ENCODE peak calls at places on chromosomes 12 and 14, in four cellular contexts. One of them, this sample, is unnamed.
A peak's percentile ranks its signal among the peaks of the same experiment; 100 is the strongest.

GRCh38 chr14:91029451-91030217 is 30.8 kb downstream of the RPS6KA5 start:
- DNase-seq in foreskin fibroblast: no peak
- DNase-seq in T-helper 1 cell: peak; percentile 15
- DNase-seq in posterior vena cava: no peak
- DNase-seq in this sample: no peak

GRCh38 chr12:131063427-131063826 is 109.7 kb downstream of the ADGRD1 start:
- DNase-seq in foreskin fibroblast: no peak
- DNase-seq in T-helper 1 cell: no peak
- DNase-seq in posterior vena cava: no peak
- DNase-seq in this sample: no peak

GRCh38 chr12:5503774-5504173 is 71.9 kb downstream of the NTF3 start:
- DNase-seq in foreskin fibroblast: no peak
- DNase-seq in T-helper 1 cell: no peak
- DNase-seq in posterior vena cava: no peak
- DNase-seq in this sample: no peak

GRCh38 chr12:31589582-31589895 is 1.4 kb downstream of the DENND5B start:
- DNase-seq in foreskin fibroblast: peak; percentile 0
- DNase-seq in T-helper 1 cell: peak; percentile 24
- DNase-seq in posterior vena cava: no peak
- DNase-seq in this sample: no peak

GRCh38 chr14:71142375-71143038 is 235.2 kb downstream of the PCNX1 start:
- DNase-seq in foreskin fibroblast: peak; percentile 90
- DNase-seq in T-helper 1 cell: peak; percentile 91
- DNase-seq in posterior vena cava: no peak
- DNase-seq in this sample: peak; percentile 30

GRCh38 chr14:82872494-82872893 is 1338.8 kb upstream of the SEL1L start:
- DNase-seq in foreskin fibroblast: no peak
- DNase-seq in T-helper 1 cell: no peak
- DNase-seq in posterior vena cava: no peak
- DNase-seq in this sample: no peak

GRCh38 chr14:37171678-37172023 is 755 bp downstream of the SLC25A21 start:
- DNase-seq in foreskin fibroblast: no peak
- DNase-seq in T-helper 1 cell: no peak
- DNase-seq in posterior vena cava: no peak
- DNase-seq in this sample: no peak

GRCh38 chr12:106173442-106173841 is 34.7 kb upstream of the NUAK1 start:
- DNase-seq in foreskin fibroblast: no peak
- DNase-seq in T-helper 1 cell: no peak
- DNase-seq in posterior vena cava: no peak
- DNase-seq in this sample: no peak

GRCh38 chr12:130041983-130042812 is 120.1 kb upstream of the FZD10 start:
- DNase-seq in foreskin fibroblast: no peak
- DNase-seq in T-helper 1 cell: no peak
- DNase-seq in posterior vena cava: peak; percentile 88
- DNase-seq in this sample: no peak

GRCh38 chr12:122495258-122495657 is 5.5 kb downstream of the ZCCHC8 start:
- DNase-seq in foreskin fibroblast: no peak
- DNase-seq in T-helper 1 cell: no peak
- DNase-seq in posterior vena cava: no peak
- DNase-seq in this sample: no peak

GRCh38 chr12:20646239-20646827 is 48.8 kb upstream of the SLCO1C1 start:
- DNase-seq in foreskin fibroblast: peak; percentile 1
- DNase-seq in T-helper 1 cell: no peak
- DNase-seq in posterior vena cava: no peak
- DNase-seq in this sample: no peak

GRCh38 chr12:47277972-47278448 is 198.3 kb upstream of the AMIGO2 start:
- DNase-seq in foreskin fibroblast: peak; percentile 81
- DNase-seq in T-helper 1 cell: peak; percentile 23
- DNase-seq in posterior vena cava: no peak
- DNase-seq in this sample: no peak

GRCh38 chr14:71355324-71356201 is 448.3 kb downstream of the PCNX1 start:
- DNase-seq in foreskin fibroblast: no peak
- DNase-seq in T-helper 1 cell: no peak
- DNase-seq in posterior vena cava: no peak
- DNase-seq in this sample: no peak

GRCh38 chr14:23182372-23183014 is 967 bp downstream of the SLC7A8 start:
- DNase-seq in foreskin fibroblast: no peak
- DNase-seq in T-helper 1 cell: no peak
- DNase-seq in posterior vena cava: no peak
- DNase-seq in this sample: no peak

GRCh38 chr14:92487513-92488133 is 26.0 kb upstream of the RIN3 start:
- DNase-seq in foreskin fibroblast: no peak
- DNase-seq in T-helper 1 cell: no peak
- DNase-seq in posterior vena cava: no peak
- DNase-seq in this sample: no peak

GRCh38 chr14:64501326-64502171 is 2.1 kb downstream of the ZBTB25 start:
- DNase-seq in foreskin fibroblast: peak; percentile 44
- DNase-seq in T-helper 1 cell: peak; percentile 25
- DNase-seq in posterior vena cava: no peak
- DNase-seq in this sample: no peak

GRCh38 chr12:113299619-113300237 is 35.2 kb downstream of the SLC8B1 start:
- DNase-seq in foreskin fibroblast: peak; percentile 86
- DNase-seq in T-helper 1 cell: no peak
- DNase-seq in posterior vena cava: peak; percentile 89
- DNase-seq in this sample: no peak

GRCh38 chr14:61280526-61281185 is 482 bp downstream of the TMEM30B start:
- DNase-seq in foreskin fibroblast: peak; percentile 51
- DNase-seq in T-helper 1 cell: peak; percentile 87
- DNase-seq in posterior vena cava: peak; percentile 89
- DNase-seq in this sample: peak; percentile 68

This sample was measured in effector memory CD8-positive, alpha-beta T cell.